ENCODE peak calls at places on chromosome 11, in ten cellular contexts. S is A549, W is WERI-Rb-1, C is lower leg skin, A is neural progenitor cell, I is thoracic aorta, E is MM.1S, U is tibial artery, V is pancreas, T is left ventricle myocardium inferior. K is an unnamed sample.

GRCh38 chr11:28537822-28538221 is 429.6 kb downstream of the METTL15 start:
- DNase-seq in C (no peak), W (no peak), S (no peak), A (no peak), U (no peak), I (no peak), T (no peak), E (no peak), V (no peak), K (peak; percentile 12)

GRCh38 chr11:46332568-46333128 is 14.6 kb upstream of the DGKZ start:
- DNase-seq in U (no peak), A (peak; percentile 79), S (no peak), W (no peak), C (no peak), I (no peak), T (no peak), V (no peak), E (no peak), K (no peak)

GRCh38 chr11:122440783-122441701 is 214.5 kb upstream of the UBASH3B start:
- DNase-seq in E (no peak), V (no peak), I (no peak), T (peak; percentile 43), U (peak; percentile 40), S (no peak), C (peak; percentile 89), W (no peak), A (peak; percentile 77), K (peak; percentile 34)

GRCh38 chr11:72478596-72479143 is 44.3 kb upstream of the CLPB start:
- DNase-seq in U (no peak), S (no peak), C (no peak), T (no peak), I (no peak), A (no peak), W (no peak), E (no peak), V (no peak), K (peak; percentile 24)

GRCh38 chr11:70739811-70740474 is 341.6 kb downstream of the CTTN start:
- DNase-seq in E (no peak), W (no peak), S (no peak), I (no peak), A (peak; percentile 45), T (no peak), V (no peak), C (no peak), U (no peak), K (no peak)

GRCh38 chr11:123429336-123429735 is 733 bp upstream of the GRAMD1B start:
- DNase-seq in A (no peak), U (no peak), S (no peak), W (no peak), V (no peak), I (no peak), C (peak; percentile 74), T (no peak), E (no peak), K (peak; percentile 19)

GRCh38 chr11:133966924-133967598 is 10.3 kb upstream of the IGSF9B start:
- DNase-seq in S (peak; percentile 28), U (no peak), E (no peak), W (peak; percentile 77), A (peak; percentile 67), C (no peak), V (peak; percentile 37), T (peak; percentile 70), I (no peak), K (no peak)

GRCh38 chr11:68153742-68154141 is 32.6 kb upstream of the CHKA start:
- DNase-seq in A (no peak), C (no peak), T (no peak), I (no peak), W (no peak), V (no peak), E (no peak), S (no peak), U (no peak), K (no peak)

GRCh38 chr11:80621871-80622270 is 1181.0 kb upstream of the TENM4 start:
- DNase-seq in U (no peak), I (no peak), S (no peak), T (no peak), A (no peak), W (no peak), V (no peak), E (no peak), C (no peak), K (no peak)

GRCh38 chr11:46121724-46122477 is 647 bp upstream of the PHF21A start:
- DNase-seq in A (peak; percentile 95), C (peak; percentile 94), U (peak; percentile 76), I (peak; percentile 41), S (peak; percentile 65), V (peak; percentile 80), E (peak; percentile 88), W (peak; percentile 76), T (peak; percentile 82), K (peak; percentile 96)

GRCh38 chr11:97325693-97326092 is 935.9 kb downstream of the JRKL start:
- DNase-seq in T (no peak), A (no peak), E (no peak), S (no peak), C (no peak), I (no peak), U (no peak), V (no peak), W (no peak), K (no peak)
- TF ChIP-seq CTCF in T (no peak), A (no peak), E (no peak), S (no peak), C (no peak), I (no peak), U (no peak), V (no peak), W (no peak), K (no peak)

GRCh38 chr11:57568330-57568766 is 876 bp upstream of the UBE2L6 start:
- DNase-seq in C (peak; percentile 96), S (no peak), T (no peak), A (no peak), V (peak; percentile 80), I (no peak), E (peak; percentile 85), U (peak; percentile 76), W (no peak), K (peak; percentile 82)
- H3K4me3 ChIP-seq in C (peak overlapping the region; percentile 78), S (peak overlapping the region; percentile 72), T (peak overlapping the region; percentile 85), A (peak overlapping the region; percentile 95), V (peak overlapping the region; percentile 42), I (peak overlapping the region; percentile 86), E (peak overlapping the region; percentile 100), U (peak overlapping the region; percentile 83), W (peak overlapping the region; percentile 71), K (peak overlapping the region; percentile 88)

GRCh38 chr11:57551941-57552340 is 14.5 kb downstream of the SMTNL1 start:
- DNase-seq in C (no peak), W (no peak), V (peak; percentile 71), I (no peak), U (no peak), T (no peak), S (no peak), E (no peak), A (no peak), K (no peak)

GRCh38 chr11:57555393-57555792 is 12.1 kb downstream of the UBE2L6 start:
- DNase-seq in U (no peak), A (no peak), E (no peak), V (no peak), T (no peak), C (no peak), I (no peak), S (no peak), W (no peak), K (no peak)

GRCh38 chr11:57560146-57560545 is 7.3 kb downstream of the UBE2L6 start:
- DNase-seq in T (no peak), E (no peak), U (no peak), S (no peak), A (no peak), I (no peak), W (no peak), C (no peak), V (no peak), K (no peak)

GRCh38 chr11:57552479-57552878 is 15.0 kb downstream of the UBE2L6 start:
- DNase-seq in C (no peak), U (no peak), S (no peak), A (no peak), V (no peak), W (no peak), E (no peak), T (no peak), I (no peak), K (no peak)

GRCh38 chr11:57556041-57556440 is 11.4 kb downstream of the UBE2L6 start:
- DNase-seq in U (no peak), E (no peak), I (no peak), V (no peak), S (no peak), W (peak; percentile 27), T (no peak), A (no peak), C (no peak), K (no peak)
- TF ChIP-seq CTCF in U (no peak), E (no peak), I (no peak), V (no peak), S (no peak), W (no peak), T (no peak), A (no peak), C (no peak), K (no peak)

GRCh38 chr11:521179-521688 is 14.1 kb downstream of the HRAS start:
- DNase-seq in I (no peak), C (peak; percentile 70), U (no peak), A (no peak), T (no peak), V (no peak), S (no peak), E (no peak), W (no peak), K (no peak)

GRCh38 chr11:515131-515530 is 8.1 kb upstream of the RNH1 start:
- DNase-seq in A (no peak), T (no peak), V (no peak), U (no peak), I (no peak), E (no peak), W (no peak), S (no peak), C (no peak), K (no peak)

GRCh38 chr11:520428-521178 is 13.6 kb upstream of the RNH1 start:
- DNase-seq in W (no peak), T (no peak), V (no peak), U (no peak), S (no peak), C (peak; percentile 86), A (peak; percentile 1), I (no peak), E (no peak), K (no peak)

GRCh38 chr11:516400-516799 is 9.4 kb upstream of the RNH1 start:
- DNase-seq in A (no peak), V (no peak), I (no peak), T (no peak), S (no peak), W (no peak), C (no peak), U (no peak), E (no peak), K (no peak)

DNA sequence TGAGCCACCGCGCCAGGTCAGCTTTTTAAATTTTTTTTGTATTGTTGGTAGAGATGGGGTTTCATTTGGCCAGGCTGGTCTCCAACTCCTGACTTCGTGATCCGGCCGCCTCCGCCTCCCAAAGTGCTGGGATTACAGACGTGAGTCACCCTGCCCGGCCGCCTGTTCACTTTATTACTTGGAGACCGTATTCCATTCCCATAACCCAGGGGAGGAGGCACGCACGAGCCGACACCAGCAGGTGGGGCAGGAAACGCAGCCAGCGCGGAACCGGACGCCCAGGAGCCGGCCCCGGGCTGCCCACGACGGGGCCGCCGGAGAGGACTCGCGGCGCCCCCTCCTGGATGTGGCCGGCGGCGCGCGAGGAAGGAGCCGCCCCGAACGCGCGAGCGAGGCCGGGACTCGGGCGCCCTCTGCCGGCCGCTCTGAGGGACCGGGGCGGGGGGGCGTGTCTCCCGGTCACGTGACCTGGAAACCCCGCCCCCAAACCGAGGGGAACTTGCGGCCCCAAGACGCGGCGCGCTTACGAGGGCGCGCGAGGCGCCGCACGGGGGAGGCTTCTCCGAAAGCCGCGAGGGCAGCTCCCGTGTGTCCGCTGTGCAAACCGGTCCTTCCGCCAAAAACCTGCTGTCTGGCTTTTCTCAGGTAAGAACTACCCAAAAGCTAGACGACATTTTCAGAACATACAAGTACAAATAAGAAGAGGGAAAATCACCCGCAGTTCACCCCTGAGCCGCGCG is 11.6 kb upstream of the RNH1 start:
- DNase-seq in W (peak; percentile 82), C (peak; percentile 98), E (no peak), A (peak; percentile 86), S (peak; percentile 93), T (peak; percentile 89), U (peak; percentile 93), I (peak; percentile 88), V (peak; percentile 96), K (peak; percentile 91)
- H3K4me3 ChIP-seq in W (no peak overlapping the region), C (no peak overlapping the region), E (no peak overlapping the region), A (no peak overlapping the region), S (peak overlapping the region; percentile 28), T (peak overlapping the region; percentile 57), U (peak overlapping the region; percentile 18), I (peak overlapping the region; percentile 59), V (no peak overlapping the region), K (peak overlapping the region; percentile 38)

K was measured in choroid plexus epithelial cell.